ENCODE peak calls at places on chromosomes 7 and 10, in seven cellular contexts. G is K562, J is GM12892, T is HepG2, X is SK-N-SH, H is GM12878, P is H1. U is an unnamed sample.

GRCh38 chr7:42735081-42735480 is 176.8 kb downstream of the C7orf25 start:
- DNase-seq in T (no peak), P (no peak), X (no peak), J (no peak), H (no peak), G (no peak), U (no peak)

GRCh38 chr7:142579946-142580345 is 169.3 kb upstream of the PRSS1 start:
- DNase-seq in H (no peak), X (no peak), T (no peak), P (no peak), G (no peak), J (no peak), U (no peak)

GRCh38 chr10:114346176-114347031 is 57.9 kb downstream of the AFAP1L2 start:
- DNase-seq in X (no peak), J (no peak), H (no peak), P (no peak), T (no peak), G (no peak), U (no peak)

GRCh38 chr7:117480978-117481377 is 1.2 kb downstream of the CFTR start:
- DNase-seq in G (no peak), T (no peak), X (no peak), J (no peak), H (no peak), P (no peak), U (no peak)

GRCh38 chr7:6359021-6359420 is 86.6 kb upstream of the CYTH3 start:
- DNase-seq in H (no peak), P (no peak), J (no peak), G (peak; percentile 66), T (no peak), X (peak; percentile 40), U (no peak)

GRCh38 chr10:12252882-12253546 is 57.0 kb downstream of the CDC123 start:
- DNase-seq in X (no peak), T (no peak), G (no peak), H (no peak), P (no peak), J (no peak), U (no peak)

GRCh38 chr7:69873512-69873911 is 275.2 kb downstream of the AUTS2 start:
- DNase-seq in P (no peak), J (no peak), X (no peak), H (no peak), T (no peak), G (no peak), U (no peak)

GRCh38 chr10:124728071-124728829 is 15.9 kb downstream of the FAM53B start:
- DNase-seq in X (no peak), G (no peak), P (no peak), H (no peak), J (no peak), T (no peak), U (no peak)

GRCh38 chr7:78709658-78710057 is 743.8 kb downstream of the MAGI2 start:
- DNase-seq in H (no peak), P (no peak), T (peak; percentile 41), J (no peak), G (no peak), X (no peak), U (no peak)

GRCh38 chr10:131833446-131834080 is 67.2 kb upstream of the PPP2R2D start:
- DNase-seq in T (no peak), X (no peak), J (no peak), G (no peak), P (no peak), H (no peak), U (no peak)

GRCh38 chr7:154913645-154914579 is 89.0 kb downstream of the PAXIP1 start:
- DNase-seq in G (peak; percentile 95), P (peak; percentile 79), T (peak; percentile 76), H (no peak), J (peak; percentile 80), X (peak; percentile 96), U (peak; percentile 91)

DNA sequence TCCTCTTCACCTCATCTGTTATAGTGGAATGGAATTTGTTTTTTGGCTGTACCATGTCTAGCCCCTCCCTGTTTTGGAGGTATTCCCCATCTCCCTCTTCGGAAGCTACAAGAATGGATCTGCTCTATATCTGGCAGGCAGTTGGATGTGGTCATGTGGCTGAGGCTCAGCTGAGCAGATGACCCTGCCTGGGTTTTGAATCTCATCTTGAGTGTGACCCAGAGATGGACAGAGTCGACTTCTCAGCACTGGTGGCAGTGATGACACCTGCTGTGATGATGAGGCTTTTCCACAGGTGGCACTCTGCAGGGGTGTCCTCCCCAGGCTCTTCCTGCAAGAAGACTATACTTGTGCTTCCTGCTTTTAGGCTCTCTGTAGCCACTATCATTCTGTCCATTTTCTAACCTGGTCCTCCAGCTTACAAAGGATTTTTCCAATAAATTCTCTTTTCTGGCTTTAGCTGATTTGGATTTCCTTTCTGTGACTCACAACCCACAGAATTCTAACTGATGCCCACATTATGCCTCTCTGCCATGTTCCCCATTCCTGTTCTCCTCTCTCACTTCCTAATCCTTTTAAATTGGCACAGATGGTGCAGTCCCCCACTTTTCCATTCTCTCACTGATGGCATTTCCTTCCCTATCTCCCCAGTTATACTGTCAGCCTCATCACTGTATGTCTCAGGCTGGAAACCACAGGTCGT is 7.5 kb upstream of the ARHGAP22 start:
- DNase-seq in T (no peak), H (no peak), X (no peak), J (no peak), P (no peak), G (no peak), U (no peak)
- TF ChIP-seq TAF1 in T (no peak), H (no peak), X (no peak), J (no peak), P (no peak), G (no peak), U (no peak)

DNA sequence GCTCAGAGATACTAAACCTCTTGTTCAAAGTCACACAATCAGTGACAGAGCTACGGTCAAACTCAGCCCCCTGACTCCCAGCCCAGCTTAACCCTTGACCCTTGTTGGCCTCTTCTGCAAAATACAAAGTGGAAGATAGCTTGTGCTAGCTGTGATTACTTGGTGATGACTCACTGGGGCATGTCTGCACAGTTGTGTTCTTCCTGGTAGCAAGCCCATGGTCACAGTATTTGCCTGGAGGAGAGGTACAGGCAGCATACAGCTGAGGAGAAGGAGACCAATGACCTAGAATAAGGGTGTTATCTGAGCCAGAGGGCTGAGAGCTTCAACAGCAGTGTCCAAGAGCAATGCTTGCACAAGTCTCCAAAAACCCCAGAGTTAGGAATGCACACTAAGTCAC is 5.7 kb upstream of the HSPA12A start:
- DNase-seq in G (no peak), H (no peak), J (no peak), T (peak; percentile 61), X (no peak), P (no peak), U (no peak)
- TF ChIP-seq TAF1 in G (no peak), H (no peak), J (no peak), T (no peak), X (no peak), P (no peak), U (no peak)

DNA sequence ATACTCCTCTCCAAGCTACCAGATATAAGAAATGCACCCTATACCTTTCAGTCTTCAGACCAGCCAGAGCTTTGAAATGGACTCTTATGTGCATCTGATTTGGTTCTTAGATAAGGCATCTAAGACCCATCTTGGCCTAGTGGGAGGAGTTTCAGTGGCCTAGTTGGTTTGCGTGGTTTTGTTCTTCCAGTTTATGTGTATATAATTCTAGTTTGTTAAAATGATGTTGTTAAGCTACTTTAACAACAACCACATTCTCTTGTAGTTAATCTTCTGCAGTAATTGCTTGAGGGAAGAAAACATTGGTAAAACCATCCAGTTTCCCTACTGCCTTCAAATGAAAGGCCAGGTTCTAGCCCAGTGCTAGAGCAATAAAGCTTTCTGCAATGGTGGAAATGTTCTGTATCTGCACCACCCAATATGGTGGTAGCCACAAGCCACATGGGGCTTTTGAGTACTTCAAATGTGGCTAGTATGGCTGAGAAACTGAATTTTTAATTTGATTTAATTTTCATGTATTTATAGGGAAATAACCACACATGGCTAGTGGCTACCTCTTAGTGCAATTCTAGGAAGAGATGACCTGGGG is 66.3 kb downstream of the KLHDC10 start:
- DNase-seq in X (no peak), H (no peak), P (no peak), T (no peak), G (no peak), J (no peak), U (no peak)
- TF ChIP-seq TAF1 in X (no peak), H (no peak), P (no peak), T (no peak), G (no peak), J (no peak), U (no peak)

GRCh38 chr10:98328640-98329039 is 60.6 kb upstream of the LOXL4 start:
- DNase-seq in X (no peak), H (no peak), J (no peak), G (no peak), P (no peak), T (no peak), U (no peak)

GRCh38 chr10:98323221-98324164 is 55.5 kb upstream of the LOXL4 start:
- DNase-seq in H (no peak), G (peak; percentile 72), X (no peak), J (no peak), P (no peak), T (peak; percentile 20), U (no peak)

GRCh38 chr10:98331888-98332287 is 63.9 kb upstream of the LOXL4 start:
- DNase-seq in T (peak; percentile 17), X (no peak), P (peak; percentile 46), J (no peak), H (no peak), G (peak; percentile 19), U (no peak)

GRCh38 chr10:98328163-98328562 is 60.2 kb upstream of the LOXL4 start:
- DNase-seq in T (no peak), P (no peak), J (no peak), G (no peak), H (no peak), X (no peak), U (no peak)

GRCh38 chr10:98326621-98327027 is 58.6 kb upstream of the LOXL4 start:
- DNase-seq in G (no peak), T (no peak), J (no peak), X (no peak), H (no peak), P (no peak), U (no peak)
- TF ChIP-seq TAF1 in G (no peak), T (no peak), J (no peak), X (no peak), H (no peak), P (no peak), U (no peak)

GRCh38 chr10:59550061-59550460 is 159.6 kb downstream of the SLC16A9 start:
- DNase-seq in J (no peak), P (no peak), H (no peak), T (no peak), X (no peak), G (no peak), U (no peak)
- TF ChIP-seq TAF1 in J (no peak), P (no peak), H (no peak), T (no peak), X (no peak), G (no peak), U (no peak)

GRCh38 chr7:24778543-24779282 is 21.4 kb upstream of the GSDME start:
- DNase-seq in H (no peak), J (no peak), T (no peak), G (no peak), P (no peak), X (no peak), U (no peak)
- TF ChIP-seq TAF1 in H (no peak), J (no peak), T (no peak), G (no peak), P (no peak), X (no peak), U (no peak)

GRCh38 chr10:97550336-97551149 is 22.0 kb upstream of the ANKRD2 start:
- DNase-seq in P (no peak), H (no peak), T (no peak), J (no peak), X (no peak), G (no peak), U (no peak)
- TF ChIP-seq TAF1 in P (no peak), H (no peak), T (no peak), J (no peak), X (no peak), G (no peak), U (no peak)

U was measured in GM12891.